ENCODE peak calls at places on chromosomes 12 and 14, in eight cellular contexts. C is colonic mucosa, N is T-helper 9 cell, A is left colon, D is uterus, Y is BJ, E is HFFc6, T is GM23338. H is an unnamed sample.

GRCh38 chr12:103640831-103641230 is 53.8 kb downstream of the STAB2 start:
- DNase-seq in C (no peak), N (no peak), A (no peak), D (no peak), Y (no peak), E (no peak), T (no peak), H (no peak)

GRCh38 chr14:91249841-91250616 is 5.5 kb upstream of the GPR68 start:
- DNase-seq in C (no peak), N (peak; percentile 26), A (no peak), D (no peak), Y (no peak), E (peak; percentile 63), T (no peak), H (no peak)

GRCh38 chr12:91988076-91988475 is 157.6 kb downstream of the BTG1 start:
- DNase-seq in C (no peak), N (no peak), A (no peak), D (peak; percentile 51), Y (no peak), E (no peak), T (no peak), H (no peak)

GRCh38 chr14:87816421-87816820 is 176.6 kb downstream of the GALC start:
- DNase-seq in C (no peak), N (no peak), A (no peak), D (no peak), Y (no peak), E (no peak), T (no peak), H (no peak)

GRCh38 chr12:91119089-91119488 is 7.8 kb upstream of the LUM start:
- DNase-seq in C (no peak), N (no peak), A (no peak), D (no peak), Y (no peak), E (no peak), T (no peak), H (no peak)

GRCh38 chr14:96264850-96265249 is 8.8 kb downstream of the BDKRB1 start:
- DNase-seq in C (no peak), N (no peak), A (no peak), D (no peak), Y (no peak), E (no peak), T (peak; percentile 60), H (no peak)

GRCh38 chr14:22852599-22852939 is 16.2 kb downstream of the MMP14 start:
- DNase-seq in C (no peak), N (no peak), A (peak; percentile 82), D (peak; percentile 25), Y (no peak), E (no peak), T (no peak), H (no peak)

GRCh38 chr14:73198253-73198652 is 39.1 kb upstream of the PAPLN start:
- DNase-seq in C (no peak), N (no peak), A (no peak), D (no peak), Y (no peak), E (no peak), T (peak; percentile 42), H (no peak)

GRCh38 chr12:92961949-92962348 is 32.9 kb upstream of the EEA1 start:
- DNase-seq in C (no peak), N (no peak), A (no peak), D (no peak), Y (no peak), E (no peak), T (no peak), H (no peak)

GRCh38 chr14:95078841-95079240 is 78.5 kb downstream of the DICER1 start:
- DNase-seq in C (no peak), N (no peak), A (no peak), D (no peak), Y (no peak), E (no peak), T (peak; percentile 41), H (no peak)

H was measured in tibial nerve.